ENCODE peak calls at places on chromosomes 7 and 10, in eight cellular contexts. X is mammary epithelial cell, D is colonic mucosa, A is adipocyte, U is astrocyte, I is HepG2, S is neuronal stem cell, K is keratinocyte. W is an unnamed sample.

GRCh38 chr10:46033602-46034011 is 3.2 kb upstream of the NCOA4 start:
- DNase-seq in X (peak), D (no peak), A (peak), U (peak), I (peak), S (no peak), K (no peak), W (peak)

GRCh38 chr10:80259405-80259871 is 30.0 kb downstream of the MAT1A start:
- DNase-seq in X (no peak), D (no peak), A (no peak), U (no peak), I (peak), S (no peak), K (no peak), W (no peak)

GRCh38 chr10:5033061-5033770 is 29.6 kb upstream of the AKR1C2 start:
- DNase-seq in X (peak), D (no peak), A (peak), U (peak), I (no peak), S (no peak), K (no peak), W (peak)

GRCh38 chr7:121547341-121548092 is 151.4 kb upstream of the FAM3C start:
- DNase-seq in X (peak), D (no peak), A (peak), U (peak), I (peak), S (peak), K (peak), W (peak)

GRCh38 chr10:14625210-14625621 is 149.5 kb downstream of the FAM107B start:
- DNase-seq in X (no peak), D (no peak), A (no peak), U (no peak), I (no peak), S (no peak), K (no peak), W (no peak)

GRCh38 chr10:109995178-109995577 is 12.6 kb upstream of the ADD3 start:
- DNase-seq in X (no peak), D (no peak), A (no peak), U (no peak), I (no peak), S (no peak), K (no peak), W (no peak)

GRCh38 chr10:68938117-68938516 is 17.9 kb upstream of the DDX21 start:
- DNase-seq in X (no peak), D (no peak), A (no peak), U (no peak), I (no peak), S (no peak), K (no peak), W (peak)

GRCh38 chr10:10209152-10209551 is 808.5 kb upstream of the CELF2 start:
- DNase-seq in X (no peak), D (peak), A (no peak), U (peak), I (no peak), S (no peak), K (no peak), W (peak)

GRCh38 chr10:5752301-5752871 is 60.8 kb downstream of the GDI2 start:
- DNase-seq in X (no peak), D (no peak), A (no peak), U (no peak), I (no peak), S (no peak), K (no peak), W (no peak)

DNA sequence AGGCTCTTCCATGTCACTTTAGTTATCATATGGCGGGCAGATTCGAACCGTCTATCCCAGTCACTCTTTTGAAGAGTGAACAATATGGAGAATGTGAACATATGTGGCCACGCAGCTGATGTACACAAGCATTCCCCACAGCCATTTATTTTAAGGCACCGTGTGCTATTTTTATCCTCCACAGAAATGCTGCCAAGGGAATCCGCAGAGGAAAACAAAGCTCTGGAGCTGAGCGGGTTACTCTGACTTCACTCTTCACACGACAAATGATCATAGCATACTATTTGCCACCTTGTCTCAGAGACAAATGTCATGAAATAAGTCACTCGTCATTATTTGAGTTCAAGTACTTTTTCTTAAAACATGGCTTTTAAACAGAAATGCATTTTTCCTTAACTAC is 100.3 kb downstream of the CTBP2 start:
- DNase-seq in X (no peak), D (no peak), A (peak), U (peak), I (no peak), S (no peak), K (no peak), W (peak)
- H3K9ac ChIP-seq in X (no peak), D (no peak), A (peak), U (peak), I (no peak), S (no peak), K (no peak), W (no peak)

GRCh38 chr10:102550636-102551210 is 47.0 kb downstream of the SUFU start:
- DNase-seq in X (no peak), D (no peak), A (no peak), U (no peak), I (no peak), S (no peak), K (no peak), W (no peak)

GRCh38 chr10:102554531-102554930 is 50.8 kb downstream of the SUFU start:
- DNase-seq in X (no peak), D (no peak), A (no peak), U (no peak), I (no peak), S (no peak), K (no peak), W (no peak)

GRCh38 chr10:102549549-102549948 is 45.8 kb downstream of the SUFU start:
- DNase-seq in X (no peak), D (no peak), A (peak), U (no peak), I (no peak), S (no peak), K (no peak), W (no peak)

GRCh38 chr10:102553771-102554170 is 50.0 kb downstream of the SUFU start:
- DNase-seq in X (no peak), D (no peak), A (no peak), U (no peak), I (no peak), S (no peak), K (no peak), W (no peak)

GRCh38 chr10:102552533-102552932 is 48.8 kb downstream of the SUFU start:
- DNase-seq in X (no peak), D (no peak), A (no peak), U (no peak), I (no peak), S (no peak), K (no peak), W (no peak)
- H3K9ac ChIP-seq in X (no peak), D (no peak), A (no peak), U (no peak), I (no peak), S (no peak), K (no peak), W (no peak)

GRCh38 chr10:89153971-89154370 is 53.1 kb downstream of the CH25H start:
- DNase-seq in X (no peak), D (no peak), A (peak), U (no peak), I (no peak), S (no peak), K (no peak), W (no peak)
- H3K9ac ChIP-seq in X (no peak), D (no peak), A (no peak), U (no peak), I (no peak), S (no peak), K (no peak), W (no peak)

GRCh38 chr7:139680676-139681462 is 96.9 kb downstream of the HIPK2 start:
- DNase-seq in X (peak), D (no peak), A (peak), U (peak), I (no peak), S (no peak), K (peak), W (peak)
- H3K9ac ChIP-seq in X (peak), D (no peak), A (peak), U (peak), I (peak), S (no peak), K (peak), W (peak)

GRCh38 chr7:85186083-85186520 is 754 bp downstream of the SEMA3D start:
- DNase-seq in X (peak), D (peak), A (peak), U (peak), I (no peak), S (peak), K (no peak), W (peak)
- H3K9ac ChIP-seq in X (peak), D (peak), A (peak), U (peak), I (no peak), S (peak), K (peak), W (peak)

W was measured in IMR-90.